ENCODE peak calls at places on chromosomes 4 and X, in four cellular contexts. X, N, V and I are unnamed samples. For H3K4me1 and H3K36me3, the result is how much of the 10 kb centered on the place peaks cover.

GRCh38 chrX:106780259-106780658 is 22.2 kb upstream of the TBC1D8B start:
- DNase-seq in N (peak), X (no peak), V (no peak), I (no peak)

GRCh38 chr4:133584714-133585113 is 435.6 kb downstream of the PCDH10 start:
- DNase-seq in N (peak), X (no peak), V (no peak), I (no peak)

GRCh38 chr4:75018811-75019210 is 85.9 kb downstream of the PARM1 start:
- DNase-seq in V (no peak), X (no peak), N (no peak), I (no peak)

GRCh38 chr4:55255171-55255570 is 90.9 kb upstream of the SRD5A3 start:
- DNase-seq in N (peak), X (no peak), V (no peak), I (no peak)

GRCh38 chr4:129246850-129247542 is 151.0 kb downstream of the C4orf33 start:
- DNase-seq in N (no peak), X (no peak), V (no peak), I (no peak)

GRCh38 chr4:119212964-119213606 is 572 bp downstream of the USP53 start:
- DNase-seq in V (peak), N (peak), X (peak), I (peak)

GRCh38 chr4:164866817-164867490 is 10.0 kb upstream of the APELA start:
- DNase-seq in N (peak), V (peak), X (no peak), I (no peak)

GRCh38 chr4:80322716-80323115 is 12.8 kb upstream of the CFAP299 start:
- DNase-seq in V (no peak), N (peak), X (no peak), I (no peak)

GRCh38 chr4:64205376-64205775 is 203.9 kb downstream of the TECRL start:
- DNase-seq in N (no peak), X (no peak), V (no peak), I (no peak)

GRCh38 chr4:8048856-8049686 is 109.4 kb upstream of the AFAP1 start:
- DNase-seq in X (no peak), V (peak), N (no peak), I (no peak)

GRCh38 chrX:49915352-49916222 is 6.8 kb upstream of the CLCN5 start:
- DNase-seq in V (peak), X (peak), N (peak), I (peak)

GRCh38 chrX:72180539-72180938 is 1.0 kb upstream of the PIN4 start:
- DNase-seq in V (no peak), N (no peak), X (no peak), I (no peak)
- H3K4me3 ChIP-seq in V (peak), N (peak), X (peak), I (peak)

DNA sequence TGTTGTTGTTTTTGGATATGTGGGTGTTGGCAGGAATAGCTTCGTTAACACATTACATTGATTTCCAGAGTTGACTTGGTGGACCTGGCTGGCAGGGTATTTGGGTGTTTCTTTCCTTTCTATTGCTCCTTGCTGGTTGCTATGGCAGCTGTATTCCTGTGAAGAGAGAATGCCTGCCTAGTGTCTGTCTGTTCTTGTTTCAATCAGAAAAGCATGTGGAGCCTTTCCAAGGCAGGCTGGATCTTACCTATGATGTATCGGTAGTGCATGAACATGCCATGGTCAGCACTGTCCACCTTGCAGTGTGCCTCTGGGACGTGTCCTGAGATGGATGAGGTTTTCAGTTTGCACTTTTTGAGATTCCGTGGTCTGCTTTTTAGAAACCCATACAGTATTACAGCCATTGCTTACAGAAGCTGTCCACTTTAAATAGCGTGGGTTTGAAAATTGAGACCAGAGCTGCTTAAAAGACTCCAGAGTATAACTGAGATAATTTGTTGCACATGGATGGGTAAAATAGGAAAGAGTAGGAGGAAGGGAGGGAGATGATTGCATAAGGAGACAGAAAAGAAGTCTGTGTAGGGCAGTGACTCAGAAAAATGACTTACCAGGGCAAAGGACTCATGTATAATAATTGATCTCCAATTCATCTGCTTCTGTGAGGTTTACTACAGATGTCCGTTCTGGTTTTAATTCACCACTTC is 20.0 kb upstream of the AADAT start:
- DNase-seq in V (no peak), X (no peak), N (peak), I (no peak)
- H3K4me1 ChIP-seq in V (under half), X (under half), N (under half), I (under half)

DNA sequence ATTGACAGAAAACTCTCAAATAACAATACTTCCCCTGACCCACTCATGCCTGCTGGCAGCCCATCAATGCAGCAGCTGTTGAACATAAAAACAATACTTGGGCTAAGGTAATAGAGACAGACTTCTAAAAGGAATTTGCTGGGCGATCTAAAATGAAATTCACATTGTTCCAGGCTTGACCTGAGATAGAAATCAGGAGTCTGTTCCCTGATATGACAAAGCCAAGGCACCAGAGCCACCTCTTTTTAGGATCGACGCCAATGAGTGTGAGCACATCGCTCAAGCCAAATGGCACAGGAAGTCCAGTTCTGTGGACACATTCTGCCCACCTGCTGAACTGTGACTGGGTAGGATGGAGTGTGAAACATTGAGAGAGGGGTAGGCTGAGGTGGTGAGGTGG is 4.9 kb downstream of the SEPTIN11 start:
- DNase-seq in N (no peak), V (no peak), X (no peak), I (no peak)
- H3K36me3 ChIP-seq in N (under half), V (under half), X (under half), I (under half)

GRCh38 chr4:99091174-99091573 is 2.6 kb upstream of the ADH5 start:
- DNase-seq in V (no peak), N (no peak), X (no peak), I (no peak)

GRCh38 chr4:99090511-99090910 is 1.9 kb upstream of the ADH5 start:
- DNase-seq in X (no peak), V (no peak), N (peak), I (no peak)

GRCh38 chr4:99088485-99089365 is at the start of gene ADH5:
- DNase-seq in X (peak), V (peak), N (peak), I (peak)

GRCh38 chr4:99084595-99084994 is 4.0 kb downstream of the ADH5 start:
- DNase-seq in X (no peak), V (no peak), N (no peak), I (no peak)

DNA sequence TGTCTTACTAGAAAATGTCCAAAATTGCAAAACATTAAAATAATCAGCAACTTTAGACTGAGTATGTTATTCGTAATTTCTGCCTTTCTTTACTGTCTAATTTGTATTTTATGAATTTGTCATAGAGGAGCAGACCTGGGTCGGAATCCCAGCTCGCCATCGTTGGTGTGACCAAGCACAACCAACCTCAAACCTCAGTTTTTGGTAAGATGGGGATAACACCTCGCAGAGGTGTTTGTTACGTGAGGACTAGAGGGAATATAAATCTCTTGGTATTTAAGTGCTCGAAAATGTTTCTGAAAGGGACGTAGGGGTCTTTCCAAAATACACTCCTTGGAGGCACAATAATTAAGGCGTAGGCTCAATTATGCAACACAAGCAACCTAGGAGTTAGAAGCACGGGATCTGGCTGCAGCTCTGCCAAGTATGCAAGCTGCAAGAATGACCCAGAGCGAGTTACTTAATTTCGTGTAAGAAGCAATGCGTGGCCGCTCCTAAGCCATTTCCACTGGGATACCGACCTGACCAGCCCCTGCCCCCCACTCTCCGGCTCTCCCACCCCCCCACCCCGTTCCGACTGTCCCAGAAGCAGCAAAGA is 602 bp downstream of the ADH5 start:
- DNase-seq in V (peak), N (peak), X (peak), I (no peak)
- H3K4me3 ChIP-seq in V (peak), N (peak), X (peak), I (peak)

GRCh38 chr4:48041535-48042137 is 25.1 kb downstream of the NIPAL1 start:
- DNase-seq in X (no peak), V (no peak), N (no peak), I (no peak)

GRCh38 chr4:48042979-48043461 is 26.4 kb downstream of the NIPAL1 start:
- DNase-seq in N (no peak), V (no peak), X (no peak), I (no peak)

GRCh38 chr4:48035952-48036351 is 19.4 kb downstream of the NIPAL1 start:
- DNase-seq in N (no peak), V (no peak), X (no peak), I (no peak)

GRCh38 chr4:48037117-48037462 is 20.5 kb downstream of the NIPAL1 start:
- DNase-seq in N (no peak), V (no peak), X (no peak), I (no peak)

GRCh38 chr4:48038666-48039065 is 22.1 kb downstream of the NIPAL1 start:
- DNase-seq in X (no peak), V (no peak), N (no peak), I (no peak)
- H3K4me1 ChIP-seq in X (under half), V (under half), N (under half), I (under half)

DNA sequence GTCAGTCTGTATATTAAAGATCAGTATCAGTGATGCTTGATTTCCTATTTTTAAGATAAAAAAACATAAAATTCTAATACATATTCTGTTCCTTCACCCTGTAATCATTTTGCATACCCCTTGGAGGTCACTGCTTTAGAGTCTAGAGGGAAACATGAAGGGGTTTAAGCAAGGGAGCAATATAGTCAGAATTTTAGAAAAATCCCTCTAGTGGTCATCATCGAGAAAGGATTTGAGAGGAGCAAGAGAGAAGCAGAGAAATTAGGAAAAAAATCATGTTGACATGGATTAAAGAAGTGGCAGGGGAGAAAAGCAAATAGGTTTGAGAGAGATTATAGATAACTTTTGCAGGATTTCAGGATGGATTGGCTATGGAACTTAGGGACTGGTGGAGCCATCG is 11.1 kb downstream of the APEX2 start:
- DNase-seq in N (peak), V (no peak), X (no peak), I (no peak)
- H3K36me3 ChIP-seq in N (under half), V (under half), X (under half), I (under half)

GRCh38 chrX:13015536-13016236 is 28.7 kb downstream of the FAM9C start:
- DNase-seq in N (no peak), V (no peak), X (no peak), I (no peak)

GRCh38 chrX:13014111-13015094 is 30.0 kb downstream of the FAM9C start:
- DNase-seq in X (no peak), N (no peak), V (no peak), I (no peak)

GRCh38 chrX:13010546-13010945 is 33.9 kb downstream of the FAM9C start:
- DNase-seq in V (no peak), X (no peak), N (no peak), I (no peak)

GRCh38 chrX:13009844-13010243 is 34.6 kb downstream of the FAM9C start:
- DNase-seq in N (peak), V (no peak), X (no peak), I (no peak)

DNA sequence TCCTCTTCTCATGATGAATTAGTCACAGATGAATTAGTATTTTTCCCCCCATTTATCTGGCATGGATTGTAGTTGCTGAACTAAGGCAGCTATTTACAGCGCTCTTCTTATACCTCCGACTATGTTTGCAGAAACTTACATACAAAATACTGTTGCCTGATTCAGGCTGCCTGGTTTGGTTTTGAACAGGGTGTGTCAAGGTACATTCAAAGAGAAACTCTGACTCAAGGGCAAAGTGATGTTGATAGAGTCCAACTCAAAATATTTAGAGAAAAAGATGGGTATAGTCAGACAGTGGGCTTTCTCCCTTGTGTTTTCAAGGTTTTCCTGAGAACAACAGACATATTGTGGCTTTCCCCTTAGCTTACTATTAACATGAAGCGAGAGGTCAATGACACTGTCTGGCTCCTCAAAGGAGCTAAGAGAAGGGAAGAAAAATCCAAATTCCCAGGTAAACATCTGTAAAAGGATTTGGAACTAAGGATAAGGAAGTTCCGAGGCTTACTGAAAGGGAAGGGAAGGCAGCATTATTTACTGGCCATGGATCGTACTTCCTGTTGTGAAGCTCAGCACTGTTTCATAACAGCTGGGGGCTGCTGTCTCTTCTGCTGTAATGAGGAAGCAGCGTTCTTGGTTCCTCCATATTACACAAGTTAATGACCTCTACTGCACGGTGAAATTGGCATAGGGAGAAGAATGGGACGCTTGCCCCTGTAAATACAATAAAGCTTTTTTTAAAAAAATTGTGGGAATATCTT is 30.9 kb downstream of the FAM9C start:
- DNase-seq in X (no peak), N (no peak), V (no peak), I (no peak)
- H3K4me3 ChIP-seq in X (no peak), N (no peak), V (no peak), I (peak)